ENCODE peak calls at places on chromosomes 12 and 14, in four cellular contexts. One of them, this sample, is unnamed.
A peak's percentile ranks its signal among the peaks of the same experiment; 100 is the strongest.

GRCh38 chr12:116864371-116865160 is 16.7 kb downstream of the HRK start:
- DNase-seq in PC-9: peak; percentile 83
- DNase-seq in CD4-positive, alpha-beta memory T cell: no peak
- DNase-seq in suprapubic skin: no peak
- DNase-seq in this sample: no peak

GRCh38 chr12:59069481-59069880 is 149.2 kb upstream of the LRIG3 start:
- DNase-seq in suprapubic skin: no peak
- DNase-seq in CD4-positive, alpha-beta memory T cell: no peak
- DNase-seq in PC-9: no peak
- DNase-seq in this sample: no peak

GRCh38 chr12:102454808-102455760 is 25.3 kb downstream of the IGF1 start:
- DNase-seq in PC-9: no peak
- DNase-seq in suprapubic skin: no peak
- DNase-seq in CD4-positive, alpha-beta memory T cell: no peak
- DNase-seq in this sample: no peak

GRCh38 chr14:93013368-93013719 is 90.4 kb downstream of the CHGA start:
- DNase-seq in PC-9: no peak
- DNase-seq in suprapubic skin: no peak
- DNase-seq in CD4-positive, alpha-beta memory T cell: no peak
- DNase-seq in this sample: no peak

GRCh38 chr12:94622475-94622874 is 27.9 kb downstream of the TMCC3 start:
- DNase-seq in PC-9: peak; percentile 46
- DNase-seq in CD4-positive, alpha-beta memory T cell: no peak
- DNase-seq in suprapubic skin: no peak
- DNase-seq in this sample: no peak

GRCh38 chr12:71426648-71427047 is 12.9 kb upstream of the LGR5 start:
- DNase-seq in CD4-positive, alpha-beta memory T cell: no peak
- DNase-seq in PC-9: no peak
- DNase-seq in suprapubic skin: no peak
- DNase-seq in this sample: no peak

GRCh38 chr14:34044666-34045306 is 93.9 kb upstream of the EGLN3 start:
- DNase-seq in PC-9: no peak
- DNase-seq in suprapubic skin: no peak
- DNase-seq in CD4-positive, alpha-beta memory T cell: no peak
- DNase-seq in this sample: no peak

GRCh38 chr12:3242199-3242863 is 165.2 kb downstream of the TSPAN9 start:
- DNase-seq in suprapubic skin: no peak
- DNase-seq in CD4-positive, alpha-beta memory T cell: no peak
- DNase-seq in PC-9: no peak
- DNase-seq in this sample: no peak

GRCh38 chr12:53098354-53098981 is 1.0 kb downstream of the IGFBP6 start:
- DNase-seq in suprapubic skin: peak; percentile 78
- DNase-seq in CD4-positive, alpha-beta memory T cell: no peak
- DNase-seq in PC-9: peak; percentile 50
- DNase-seq in this sample: no peak

GRCh38 chr14:102510616-102511520 is 1.3 kb upstream of the ANKRD9 start:
- DNase-seq in CD4-positive, alpha-beta memory T cell: no peak
- DNase-seq in suprapubic skin: no peak
- DNase-seq in PC-9: no peak
- DNase-seq in this sample: peak; percentile 80

GRCh38 chr12:52268212-52268611 is 6.2 kb upstream of the KRT86 start:
- DNase-seq in CD4-positive, alpha-beta memory T cell: no peak
- DNase-seq in suprapubic skin: no peak
- DNase-seq in PC-9: no peak
- DNase-seq in this sample: no peak

GRCh38 chr12:27226319-27226984 is 17.6 kb upstream of the STK38L start:
- DNase-seq in PC-9: no peak
- DNase-seq in suprapubic skin: no peak
- DNase-seq in CD4-positive, alpha-beta memory T cell: no peak
- DNase-seq in this sample: no peak

GRCh38 chr12:116002890-116003536 is 274.5 kb downstream of the MED13L start:
- DNase-seq in suprapubic skin: no peak
- DNase-seq in CD4-positive, alpha-beta memory T cell: no peak
- DNase-seq in PC-9: no peak
- DNase-seq in this sample: no peak

GRCh38 chr12:82089369-82090121 is 268.6 kb downstream of the CCDC59 start:
- DNase-seq in suprapubic skin: no peak
- DNase-seq in CD4-positive, alpha-beta memory T cell: no peak
- DNase-seq in PC-9: peak; percentile 59
- DNase-seq in this sample: no peak

GRCh38 chr14:104786726-104787675 is 8.5 kb downstream of the AKT1 start:
- DNase-seq in CD4-positive, alpha-beta memory T cell: no peak
- DNase-seq in suprapubic skin: no peak
- DNase-seq in PC-9: no peak
- DNase-seq in this sample: no peak

GRCh38 chr12:10559241-10559640 is 53.6 kb downstream of the EIF2S3B start:
- DNase-seq in CD4-positive, alpha-beta memory T cell: no peak
- DNase-seq in suprapubic skin: no peak
- DNase-seq in PC-9: no peak
- DNase-seq in this sample: no peak

GRCh38 chr12:11884661-11885060 is 186.1 kb upstream of the BCL2L14 start:
- DNase-seq in PC-9: peak; percentile 86
- DNase-seq in CD4-positive, alpha-beta memory T cell: no peak
- DNase-seq in suprapubic skin: no peak
- DNase-seq in this sample: no peak

GRCh38 chr12:131737485-131737827 is 26.6 kb downstream of the SFSWAP start:
- DNase-seq in PC-9: no peak
- DNase-seq in CD4-positive, alpha-beta memory T cell: no peak
- DNase-seq in suprapubic skin: no peak
- DNase-seq in this sample: no peak

GRCh38 chr12:47801904-47802246 is 17.8 kb downstream of the HDAC7 start:
- DNase-seq in PC-9: no peak
- DNase-seq in CD4-positive, alpha-beta memory T cell: no peak
- DNase-seq in suprapubic skin: no peak
- DNase-seq in this sample: no peak

GRCh38 chr14:76773188-76773885 is 12.1 kb downstream of the VASH1 start:
- DNase-seq in suprapubic skin: peak; percentile 74
- DNase-seq in PC-9: peak; percentile 84
- DNase-seq in CD4-positive, alpha-beta memory T cell: no peak
- DNase-seq in this sample: no peak

GRCh38 chr14:33702293-33702692 is 248.6 kb downstream of the EGLN3 start:
- DNase-seq in suprapubic skin: no peak
- DNase-seq in CD4-positive, alpha-beta memory T cell: no peak
- DNase-seq in PC-9: no peak
- DNase-seq in this sample: no peak

GRCh38 chr12:11973396-11973795 is 97.3 kb upstream of the BCL2L14 start:
- DNase-seq in suprapubic skin: no peak
- DNase-seq in CD4-positive, alpha-beta memory T cell: no peak
- DNase-seq in PC-9: no peak
- DNase-seq in this sample: no peak

GRCh38 chr14:102050625-102051024 is 36.2 kb downstream of the HSP90AA1 start:
- DNase-seq in suprapubic skin: no peak
- DNase-seq in CD4-positive, alpha-beta memory T cell: no peak
- DNase-seq in PC-9: no peak
- DNase-seq in this sample: no peak

GRCh38 chr14:31950760-31951637 is 126.1 kb upstream of the ARHGAP5 start:
- DNase-seq in PC-9: peak; percentile 51
- DNase-seq in suprapubic skin: no peak
- DNase-seq in CD4-positive, alpha-beta memory T cell: no peak
- DNase-seq in this sample: no peak

GRCh38 chr12:108495054-108495453 is 20.0 kb upstream of the FICD start:
- DNase-seq in suprapubic skin: no peak
- DNase-seq in PC-9: no peak
- DNase-seq in CD4-positive, alpha-beta memory T cell: no peak
- DNase-seq in this sample: no peak

DNA sequence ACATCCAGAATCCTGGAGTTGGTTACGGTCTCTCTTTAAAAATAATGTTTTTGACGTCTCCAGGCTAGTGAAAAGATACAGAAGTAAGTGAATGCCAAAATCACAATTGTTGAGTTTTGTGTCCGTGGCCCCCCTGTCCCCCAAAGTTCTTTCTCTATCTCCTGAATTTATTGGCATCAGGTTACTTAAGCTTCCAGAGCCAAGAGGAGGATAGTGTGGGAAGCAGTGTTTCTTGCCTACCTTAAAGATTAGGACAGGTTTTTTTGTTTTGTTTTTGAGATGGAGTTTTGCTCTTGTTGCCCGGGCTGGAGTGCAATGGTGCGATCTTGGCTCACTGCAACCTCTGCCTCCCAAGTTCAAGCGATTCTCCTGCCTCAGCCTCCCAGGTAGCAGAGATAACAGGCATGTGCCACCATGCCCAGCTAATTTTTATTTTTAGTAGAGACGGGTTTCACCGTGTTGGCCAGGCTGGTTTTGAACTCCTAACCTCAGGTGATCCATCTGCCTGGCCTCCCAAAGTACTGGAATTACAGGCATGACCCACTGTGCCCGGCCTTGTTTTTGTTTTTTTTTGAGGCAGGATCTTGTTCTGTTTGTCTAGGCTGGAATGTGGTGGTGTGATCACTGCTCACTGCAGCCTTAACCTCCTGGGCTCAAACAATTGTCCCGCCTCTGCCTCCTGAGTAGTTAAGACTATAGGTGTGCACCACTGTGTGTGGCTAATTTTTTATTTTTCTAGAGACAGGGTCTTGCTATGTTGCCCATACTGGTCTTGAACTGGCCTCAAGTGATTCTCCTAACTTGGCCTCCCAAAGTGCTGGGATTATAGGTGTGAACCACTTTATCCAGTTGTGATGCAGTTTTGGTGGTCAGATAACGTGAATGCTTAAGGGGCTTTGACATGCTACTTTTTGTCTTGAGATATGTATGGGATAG is 5.4 kb downstream of the SRSF5 start:
- DNase-seq in suprapubic skin: no peak
- DNase-seq in PC-9: no peak
- DNase-seq in CD4-positive, alpha-beta memory T cell: no peak
- DNase-seq in this sample: no peak
- H3K36me3 ChIP-seq in suprapubic skin: peaks cover 91% of the 10 kb centered on the region
- H3K36me3 ChIP-seq in PC-9: peaks cover 74% of the 10 kb centered on the region
- H3K36me3 ChIP-seq in CD4-positive, alpha-beta memory T cell: peaks cover 65% of the 10 kb centered on the region
- H3K36me3 ChIP-seq in this sample: peaks cover 15% of the 10 kb centered on the region

GRCh38 chr14:91273885-91274273 is 29.4 kb upstream of the GPR68 start:
- DNase-seq in CD4-positive, alpha-beta memory T cell: no peak
- DNase-seq in PC-9: no peak
- DNase-seq in suprapubic skin: no peak
- DNase-seq in this sample: no peak
- H3K36me3 ChIP-seq in CD4-positive, alpha-beta memory T cell: peaks cover 75% of the 10 kb centered on the region
- H3K36me3 ChIP-seq in PC-9: no peaks in the 10 kb centered on the region
- H3K36me3 ChIP-seq in suprapubic skin: peaks cover 17% of the 10 kb centered on the region
- H3K36me3 ChIP-seq in this sample: no peaks in the 10 kb centered on the region

DNA sequence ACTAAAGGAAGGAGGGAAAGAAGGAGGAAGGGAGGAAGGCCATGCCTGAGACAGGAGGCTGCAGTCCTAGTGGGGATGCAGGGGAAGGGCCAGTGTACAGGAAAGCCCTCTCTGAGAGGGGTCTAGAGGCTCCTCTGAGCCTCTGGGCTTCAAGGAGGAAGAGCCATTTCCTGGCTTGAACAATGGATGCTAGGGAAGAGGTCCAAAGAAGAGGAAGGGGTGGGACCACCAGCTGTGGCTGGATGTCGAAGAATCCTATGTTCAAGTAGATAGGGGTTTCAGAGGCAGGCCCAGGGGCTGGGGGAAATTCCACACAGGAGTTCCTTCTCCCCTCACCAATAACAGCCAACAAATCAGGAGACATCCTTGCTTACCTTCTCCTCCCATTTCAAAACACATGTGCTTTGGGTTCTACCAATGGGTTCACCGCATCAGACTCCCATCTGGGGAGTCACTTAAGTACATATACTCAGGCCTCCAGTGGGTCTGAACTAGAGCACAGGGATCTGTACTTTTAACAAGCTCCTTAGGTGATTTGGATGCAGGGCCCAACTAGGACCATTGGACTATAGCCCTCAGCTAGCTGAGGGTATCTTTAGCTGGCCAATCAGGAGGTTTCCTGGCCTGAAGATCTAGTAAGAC is 32.4 kb downstream of the PRPF40B start:
- DNase-seq in PC-9: no peak
- DNase-seq in CD4-positive, alpha-beta memory T cell: no peak
- DNase-seq in suprapubic skin: no peak
- DNase-seq in this sample: no peak
- H3K36me3 ChIP-seq in PC-9: no peaks in the 10 kb centered on the region
- H3K36me3 ChIP-seq in CD4-positive, alpha-beta memory T cell: peaks cover 24% of the 10 kb centered on the region
- H3K36me3 ChIP-seq in suprapubic skin: peaks cover 18% of the 10 kb centered on the region
- H3K36me3 ChIP-seq in this sample: no peaks in the 10 kb centered on the region

DNA sequence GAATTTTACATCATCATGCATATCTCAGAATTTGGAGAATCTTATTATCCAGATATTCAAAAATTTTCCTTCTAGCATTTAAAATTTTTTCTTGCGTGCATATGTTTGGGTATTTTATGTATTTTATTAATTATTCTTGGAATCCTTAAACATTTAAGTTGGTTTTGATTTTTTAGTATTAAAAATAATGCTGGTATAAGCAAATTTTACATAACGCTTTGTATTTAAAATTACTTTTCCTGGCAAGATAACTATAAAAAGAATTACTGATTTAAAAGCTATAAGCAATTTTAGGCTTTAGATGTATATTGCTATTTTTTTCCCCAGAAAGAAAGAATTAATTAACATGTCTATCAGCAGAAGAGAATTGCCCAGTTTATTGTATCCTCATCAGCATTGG is 224.6 kb upstream of the STXBP6 start:
- DNase-seq in PC-9: no peak
- DNase-seq in CD4-positive, alpha-beta memory T cell: no peak
- DNase-seq in suprapubic skin: no peak
- DNase-seq in this sample: no peak
- H3K36me3 ChIP-seq in PC-9: no peaks in the 10 kb centered on the region
- H3K36me3 ChIP-seq in CD4-positive, alpha-beta memory T cell: no peaks in the 10 kb centered on the region
- H3K36me3 ChIP-seq in suprapubic skin: no peaks in the 10 kb centered on the region
- H3K36me3 ChIP-seq in this sample: no peaks in the 10 kb centered on the region

GRCh38 chr12:6606331-6607131 is 648 bp downstream of the CHD4 start:
- DNase-seq in CD4-positive, alpha-beta memory T cell: peak; percentile 64
- DNase-seq in PC-9: peak; percentile 40
- DNase-seq in suprapubic skin: no peak
- DNase-seq in this sample: peak; percentile 77

GRCh38 chr12:6603095-6603567 is 4.0 kb downstream of the CHD4 start:
- DNase-seq in suprapubic skin: no peak
- DNase-seq in CD4-positive, alpha-beta memory T cell: peak; percentile 47
- DNase-seq in PC-9: no peak
- DNase-seq in this sample: no peak

GRCh38 chr12:6605425-6606330 is 1.5 kb downstream of the CHD4 start:
- DNase-seq in PC-9: peak; percentile 41
- DNase-seq in suprapubic skin: no peak
- DNase-seq in CD4-positive, alpha-beta memory T cell: peak; percentile 46
- DNase-seq in this sample: no peak

GRCh38 chr12:6604254-6605029 is 2.7 kb downstream of the CHD4 start:
- DNase-seq in CD4-positive, alpha-beta memory T cell: no peak
- DNase-seq in suprapubic skin: no peak
- DNase-seq in PC-9: no peak
- DNase-seq in this sample: no peak

GRCh38 chr12:6602526-6602925 is 4.7 kb downstream of the CHD4 start:
- DNase-seq in PC-9: no peak
- DNase-seq in CD4-positive, alpha-beta memory T cell: no peak
- DNase-seq in suprapubic skin: no peak
- DNase-seq in this sample: no peak
- H3K36me3 ChIP-seq in PC-9: peaks cover 65% of the 10 kb centered on the region
- H3K36me3 ChIP-seq in CD4-positive, alpha-beta memory T cell: peaks cover 51% of the 10 kb centered on the region
- H3K36me3 ChIP-seq in suprapubic skin: peaks cover 48% of the 10 kb centered on the region
- H3K36me3 ChIP-seq in this sample: peaks cover 16% of the 10 kb centered on the region